ENCODE peak calls at places on chromosome 3, in eight cellular contexts. One of them, this sample, is unnamed.

GRCh38 chr3:108036984-108037741 is 53.7 kb downstream of the CD47 start:
- DNase-seq in T-helper 9 cell: no peak
- DNase-seq in hypothalamus: no peak
- DNase-seq in activated T-cell treated with anti-CD3 and anti-CD28 coated beads, Interleukin-2, amount 50 U/mL, for 24 hours: no peak
- DNase-seq in stimulated activated CD4-positive, alpha-beta T cell treated with anti-CD3 and anti-CD28 coated beads, Interleukin-1b, Interleukin-23, amount 100 ng/mL, for 24 hours: no peak
- DNase-seq in ACHN: no peak
- DNase-seq in pulmonary artery endothelial cell: no peak
- DNase-seq in DND-41: no peak
- DNase-seq in this sample: no peak

GRCh38 chr3:38738630-38739395 is 77.2 kb downstream of the SCN10A start:
- DNase-seq in activated T-cell treated with anti-CD3 and anti-CD28 coated beads, Interleukin-2, amount 50 U/mL, for 24 hours: no peak
- DNase-seq in ACHN: peak
- DNase-seq in pulmonary artery endothelial cell: no peak
- DNase-seq in hypothalamus: no peak
- DNase-seq in stimulated activated CD4-positive, alpha-beta T cell treated with anti-CD3 and anti-CD28 coated beads, Interleukin-1b, Interleukin-23, amount 100 ng/mL, for 24 hours: no peak
- DNase-seq in DND-41: peak
- DNase-seq in T-helper 9 cell: no peak
- DNase-seq in this sample: no peak

GRCh38 chr3:13235079-13235478 is 161.8 kb upstream of the IQSEC1 start:
- DNase-seq in T-helper 9 cell: no peak
- DNase-seq in ACHN: no peak
- DNase-seq in activated T-cell treated with anti-CD3 and anti-CD28 coated beads, Interleukin-2, amount 50 U/mL, for 24 hours: no peak
- DNase-seq in pulmonary artery endothelial cell: no peak
- DNase-seq in stimulated activated CD4-positive, alpha-beta T cell treated with anti-CD3 and anti-CD28 coated beads, Interleukin-1b, Interleukin-23, amount 100 ng/mL, for 24 hours: no peak
- DNase-seq in hypothalamus: no peak
- DNase-seq in DND-41: peak
- DNase-seq in this sample: no peak

GRCh38 chr3:32816439-32817194 is 1.2 kb upstream of the TRIM71 start:
- DNase-seq in activated T-cell treated with anti-CD3 and anti-CD28 coated beads, Interleukin-2, amount 50 U/mL, for 24 hours: peak
- DNase-seq in DND-41: peak
- DNase-seq in ACHN: peak
- DNase-seq in T-helper 9 cell: no peak
- DNase-seq in pulmonary artery endothelial cell: no peak
- DNase-seq in stimulated activated CD4-positive, alpha-beta T cell treated with anti-CD3 and anti-CD28 coated beads, Interleukin-1b, Interleukin-23, amount 100 ng/mL, for 24 hours: no peak
- DNase-seq in hypothalamus: no peak
- DNase-seq in this sample: no peak

GRCh38 chr3:35927441-35927840 is 288.1 kb downstream of the ARPP21 start:
- DNase-seq in hypothalamus: no peak
- DNase-seq in stimulated activated CD4-positive, alpha-beta T cell treated with anti-CD3 and anti-CD28 coated beads, Interleukin-1b, Interleukin-23, amount 100 ng/mL, for 24 hours: no peak
- DNase-seq in T-helper 9 cell: no peak
- DNase-seq in activated T-cell treated with anti-CD3 and anti-CD28 coated beads, Interleukin-2, amount 50 U/mL, for 24 hours: no peak
- DNase-seq in pulmonary artery endothelial cell: no peak
- DNase-seq in ACHN: no peak
- DNase-seq in DND-41: no peak
- DNase-seq in this sample: peak

GRCh38 chr3:197463279-197463678 is 92.5 kb downstream of the BDH1 start:
- DNase-seq in activated T-cell treated with anti-CD3 and anti-CD28 coated beads, Interleukin-2, amount 50 U/mL, for 24 hours: no peak
- DNase-seq in stimulated activated CD4-positive, alpha-beta T cell treated with anti-CD3 and anti-CD28 coated beads, Interleukin-1b, Interleukin-23, amount 100 ng/mL, for 24 hours: no peak
- DNase-seq in pulmonary artery endothelial cell: no peak
- DNase-seq in T-helper 9 cell: no peak
- DNase-seq in hypothalamus: no peak
- DNase-seq in ACHN: peak
- DNase-seq in DND-41: no peak
- DNase-seq in this sample: no peak

GRCh38 chr3:15766406-15766805 is 31.4 kb downstream of the ANKRD28 start:
- DNase-seq in activated T-cell treated with anti-CD3 and anti-CD28 coated beads, Interleukin-2, amount 50 U/mL, for 24 hours: no peak
- DNase-seq in hypothalamus: no peak
- DNase-seq in stimulated activated CD4-positive, alpha-beta T cell treated with anti-CD3 and anti-CD28 coated beads, Interleukin-1b, Interleukin-23, amount 100 ng/mL, for 24 hours: no peak
- DNase-seq in ACHN: no peak
- DNase-seq in pulmonary artery endothelial cell: no peak
- DNase-seq in DND-41: no peak
- DNase-seq in T-helper 9 cell: no peak
- DNase-seq in this sample: no peak

GRCh38 chr3:17204049-17204650 is 319.4 kb downstream of the PLCL2 start:
- DNase-seq in DND-41: no peak
- DNase-seq in pulmonary artery endothelial cell: no peak
- DNase-seq in hypothalamus: no peak
- DNase-seq in stimulated activated CD4-positive, alpha-beta T cell treated with anti-CD3 and anti-CD28 coated beads, Interleukin-1b, Interleukin-23, amount 100 ng/mL, for 24 hours: no peak
- DNase-seq in activated T-cell treated with anti-CD3 and anti-CD28 coated beads, Interleukin-2, amount 50 U/mL, for 24 hours: no peak
- DNase-seq in ACHN: no peak
- DNase-seq in T-helper 9 cell: no peak
- DNase-seq in this sample: no peak

GRCh38 chr3:133167340-133168024 is 129.3 kb downstream of the TMEM108 start:
- DNase-seq in T-helper 9 cell: no peak
- DNase-seq in ACHN: no peak
- DNase-seq in DND-41: no peak
- DNase-seq in hypothalamus: no peak
- DNase-seq in stimulated activated CD4-positive, alpha-beta T cell treated with anti-CD3 and anti-CD28 coated beads, Interleukin-1b, Interleukin-23, amount 100 ng/mL, for 24 hours: no peak
- DNase-seq in pulmonary artery endothelial cell: no peak
- DNase-seq in activated T-cell treated with anti-CD3 and anti-CD28 coated beads, Interleukin-2, amount 50 U/mL, for 24 hours: no peak
- DNase-seq in this sample: no peak